ENCODE peak calls at places on chromosomes 11 and 22, in nine cellular contexts. R is HCEC 1CT, S is lung, J is naive B cell, V is spleen, P is GM23338, A is T-cell, N is right atrium auricular region, H is endothelial cell. K is an unnamed sample.

GRCh38 chr11:118998388-118998717 is 415 bp downstream of the CENATAC start:
- DNase-seq in R (no peak), S (no peak), J (no peak), V (no peak), P (peak; percentile 49), A (no peak), N (no peak), H (no peak), K (peak; percentile 12)

GRCh38 chr11:7687386-7687785 is 14.1 kb upstream of the CYB5R2 start:
- DNase-seq in R (no peak), S (no peak), J (no peak), V (no peak), P (no peak), A (no peak), N (no peak), H (no peak), K (no peak)

GRCh38 chr11:111937859-111938258 is 716 bp downstream of the DIXDC1 start:
- DNase-seq in R (no peak), S (no peak), J (no peak), V (no peak), P (peak; percentile 36), A (no peak), N (peak; percentile 55), H (no peak), K (no peak)

GRCh38 chr11:3193373-3194015 is 25.1 kb downstream of the MRGPRG start:
- DNase-seq in R (no peak), S (no peak), J (no peak), V (peak; percentile 51), P (no peak), A (no peak), N (no peak), H (no peak), K (no peak)

GRCh38 chr11:61756452-61757212 is 4.2 kb downstream of the MYRF start:
- DNase-seq in R (peak; percentile 13), S (no peak), J (no peak), V (no peak), P (no peak), A (no peak), N (no peak), H (no peak), K (no peak)

GRCh38 chr22:42273855-42274451 is 3.5 kb upstream of the TCF20 start:
- DNase-seq in R (no peak), S (no peak), J (no peak), V (peak; percentile 64), P (peak; percentile 68), A (no peak), N (no peak), H (no peak), K (no peak)

GRCh38 chr22:42473484-42474193 is 41.4 kb upstream of the NFAM1 start:
- DNase-seq in R (peak; percentile 61), S (no peak), J (peak; percentile 29), V (no peak), P (peak; percentile 84), A (no peak), N (no peak), H (peak; percentile 41), K (peak; percentile 3)

GRCh38 chr11:1371836-1372465 is 17.8 kb upstream of the BRSK2 start:
- DNase-seq in R (no peak), S (no peak), J (no peak), V (no peak), P (no peak), A (no peak), N (no peak), H (no peak), K (peak; percentile 1)

GRCh38 chr11:93192163-93192562 is 5.6 kb downstream of the SLC36A4 start:
- DNase-seq in R (no peak), S (no peak), J (no peak), V (no peak), P (peak; percentile 69), A (no peak), N (no peak), H (peak; percentile 43), K (no peak)

K was measured in effector CD4-positive, alpha-beta T cell.